ENCODE peak calls at places on chromosome 1, in six cellular contexts. P, Z, E, Y, X and F are unnamed samples.

GRCh38 chr1:9716404-9717192 is 65.1 kb downstream of the PIK3CD start:
- DNase-seq in Y (no peak), E (no peak), X (peak), P (no peak), Z (no peak), F (no peak)

GRCh38 chr1:5847013-5847654 is 145.1 kb downstream of the NPHP4 start:
- DNase-seq in P (no peak), Z (peak), E (no peak), Y (no peak), X (peak), F (no peak)

GRCh38 chr1:50424045-50424939 is 1.0 kb upstream of the DMRTA2 start:
- DNase-seq in Z (no peak), X (peak), Y (no peak), P (no peak), E (no peak), F (peak)

GRCh38 chr1:50582346-50582745 is 159.1 kb upstream of the DMRTA2 start:
- DNase-seq in Z (no peak), P (no peak), E (no peak), X (no peak), Y (no peak), F (no peak)

GRCh38 chr1:108598340-108598739 is 38.4 kb downstream of the EEIG2 start:
- DNase-seq in X (no peak), Z (no peak), Y (no peak), E (no peak), P (no peak), F (no peak)

GRCh38 chr1:204108312-204109141 is 35.6 kb downstream of the SOX13 start:
- DNase-seq in Z (no peak), E (no peak), X (peak), P (no peak), Y (peak), F (no peak)

GRCh38 chr1:81432654-81433109 is 368.1 kb upstream of the ADGRL2 start:
- DNase-seq in X (no peak), Y (no peak), P (no peak), Z (no peak), E (no peak), F (no peak)

GRCh38 chr1:49686107-49686506 is 337.6 kb downstream of the AGBL4 start:
- DNase-seq in X (no peak), P (no peak), Y (peak), Z (no peak), E (no peak), F (no peak)

GRCh38 chr1:202107321-202107761 is 15.4 kb upstream of the GPR37L1 start:
- DNase-seq in X (peak), Y (peak), E (no peak), Z (no peak), P (peak), F (no peak)

GRCh38 chr1:35857830-35858229 is 25.2 kb upstream of the AGO1 start:
- DNase-seq in E (no peak), P (peak), X (no peak), Y (no peak), Z (peak), F (peak)